ENCODE peak calls at places on chromosomes 5 and 9, in six cellular contexts. O is GM13976, R is ovary, Q is tibial artery, P is lower leg skin, K is cardiac muscle cell. Z is an unnamed sample.
A peak's percentile ranks its signal among the peaks of the same experiment; 100 is the strongest.

GRCh38 chr9:131692612-131692976 is 47.3 kb downstream of the RAPGEF1 start:
- DNase-seq in O (no peak), R (no peak), Q (no peak), P (peak; percentile 8), K (no peak), Z (no peak)

GRCh38 chr5:161686881-161687280 is 1.4 kb downstream of the GABRA6 start:
- DNase-seq in O (no peak), R (no peak), Q (no peak), P (no peak), K (no peak), Z (no peak)

GRCh38 chr9:105328872-105329728 is 84.6 kb downstream of the SLC44A1 start:
- DNase-seq in O (no peak), R (no peak), Q (peak; percentile 22), P (no peak), K (no peak), Z (no peak)

GRCh38 chr5:145856285-145856818 is 16.5 kb downstream of the GRXCR2 start:
- DNase-seq in O (peak; percentile 10), R (peak; percentile 57), Q (peak; percentile 38), P (peak; percentile 89), K (peak; percentile 62), Z (no peak)

GRCh38 chr9:86275962-86276361 is 6.4 kb downstream of the ISCA1 start:
- DNase-seq in O (no peak), R (no peak), Q (no peak), P (no peak), K (no peak), Z (no peak)

GRCh38 chr5:55004728-55005127 is 19.3 kb upstream of the GZMK start:
- DNase-seq in O (no peak), R (no peak), Q (no peak), P (no peak), K (no peak), Z (no peak)

GRCh38 chr5:79346420-79346824 is 110.5 kb downstream of the JMY start:
- DNase-seq in O (no peak), R (no peak), Q (no peak), P (no peak), K (no peak), Z (no peak)

GRCh38 chr9:27726244-27727141 is 153.2 kb upstream of the C9orf72 start:
- DNase-seq in O (no peak), R (peak; percentile 36), Q (peak; percentile 24), P (no peak), K (peak; percentile 83), Z (peak; percentile 69)

GRCh38 chr9:4829956-4830355 is 37.2 kb downstream of the RCL1 start:
- DNase-seq in O (no peak), R (no peak), Q (no peak), P (no peak), K (no peak), Z (no peak)

GRCh38 chr5:174624754-174625506 is 99.5 kb upstream of the MSX2 start:
- DNase-seq in O (no peak), R (no peak), Q (no peak), P (no peak), K (no peak), Z (no peak)
- TF ChIP-seq CTCF in O (no peak), R (no peak), Q (no peak), P (no peak), K (no peak), Z (no peak)

GRCh38 chr5:110335361-110336046 is 391.0 kb downstream of the TMEM232 start:
- DNase-seq in O (no peak), R (no peak), Q (no peak), P (no peak), K (no peak), Z (no peak)

GRCh38 chr5:110333384-110333783 is 393.1 kb downstream of the TMEM232 start:
- DNase-seq in O (no peak), R (no peak), Q (no peak), P (no peak), K (peak; percentile 71), Z (peak; percentile 8)

DNA sequence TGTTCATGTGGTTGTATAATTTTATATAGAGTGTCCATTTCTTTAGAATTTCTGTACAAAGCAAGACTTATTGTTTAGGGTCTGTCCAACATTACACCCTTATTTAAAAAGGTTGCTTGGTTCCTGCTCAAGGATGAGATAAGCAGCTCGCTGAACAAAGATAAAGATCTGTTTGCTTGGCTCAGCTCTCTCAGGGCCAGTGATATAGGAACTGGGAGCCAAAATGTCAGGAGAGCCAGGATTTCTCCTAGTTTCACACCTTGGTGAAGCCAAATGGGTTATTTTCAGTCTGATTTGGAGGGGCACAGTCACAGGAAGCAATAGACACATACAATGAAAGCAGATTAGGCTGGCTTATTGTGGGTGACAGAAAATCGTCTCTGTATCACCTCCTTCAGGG is 396.5 kb downstream of the TMEM232 start:
- DNase-seq in O (no peak), R (no peak), Q (no peak), P (no peak), K (no peak), Z (no peak)
- TF ChIP-seq CTCF in O (no peak), R (no peak), Q (no peak), P (no peak), K (no peak), Z (no peak)

GRCh38 chr9:29211003-29211584 is 1637.8 kb upstream of the C9orf72 start:
- DNase-seq in O (no peak), R (no peak), Q (no peak), P (no peak), K (no peak), Z (no peak)

GRCh38 chr9:29211681-29212589 is 1638.7 kb upstream of the C9orf72 start:
- DNase-seq in O (peak; percentile 80), R (no peak), Q (no peak), P (no peak), K (peak; percentile 77), Z (peak; percentile 39)

GRCh38 chr9:29214162-29214520 is 1640.9 kb upstream of the C9orf72 start:
- DNase-seq in O (peak; percentile 13), R (no peak), Q (no peak), P (no peak), K (peak; percentile 76), Z (no peak)

GRCh38 chr9:29213374-29214161 is 1640.3 kb upstream of the C9orf72 start:
- DNase-seq in O (peak; percentile 23), R (no peak), Q (no peak), P (no peak), K (peak; percentile 59), Z (no peak)

DNA sequence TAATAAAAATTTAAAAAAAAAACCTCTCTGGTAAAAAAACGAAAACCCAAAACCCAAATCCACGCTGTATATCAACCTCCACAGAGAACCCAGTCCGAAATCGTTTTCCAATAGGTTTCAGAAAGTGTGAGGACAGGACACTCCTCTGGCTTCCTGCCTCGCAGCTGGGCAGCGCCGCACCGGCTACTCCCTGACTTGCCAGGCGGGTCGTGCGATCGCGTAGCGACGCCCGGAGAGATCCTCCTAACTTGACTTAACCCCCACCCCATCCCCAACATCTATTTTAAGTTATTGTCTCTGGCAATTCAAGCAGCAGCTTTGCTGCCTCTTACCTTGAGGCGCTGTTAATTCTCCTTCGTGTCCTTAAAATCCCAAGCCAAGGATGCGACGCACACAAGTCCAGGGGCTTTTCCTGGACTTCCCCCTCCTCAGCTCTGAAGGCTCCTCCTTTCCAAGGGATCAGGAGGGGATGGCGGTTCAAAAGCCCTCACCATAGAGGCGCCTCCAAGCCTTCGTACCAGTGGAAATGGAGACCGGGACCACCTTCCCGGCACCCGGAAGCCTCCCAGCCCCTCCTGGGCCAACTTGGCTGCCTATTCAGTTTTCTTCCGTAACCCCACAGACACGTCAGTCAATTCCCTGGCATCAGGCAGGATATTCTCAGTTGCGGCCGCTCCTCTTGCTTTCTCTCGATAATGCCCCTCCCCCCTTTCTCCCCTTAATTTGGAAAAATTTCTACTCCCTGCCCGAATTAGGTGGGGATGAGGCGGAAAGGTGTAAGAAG is 1639.5 kb upstream of the C9orf72 start:
- DNase-seq in O (peak; percentile 22), R (no peak), Q (no peak), P (no peak), K (peak; percentile 38), Z (no peak)
- TF ChIP-seq CTCF in O (no peak), R (no peak), Q (no peak), P (no peak), K (no peak), Z (no peak)

DNA sequence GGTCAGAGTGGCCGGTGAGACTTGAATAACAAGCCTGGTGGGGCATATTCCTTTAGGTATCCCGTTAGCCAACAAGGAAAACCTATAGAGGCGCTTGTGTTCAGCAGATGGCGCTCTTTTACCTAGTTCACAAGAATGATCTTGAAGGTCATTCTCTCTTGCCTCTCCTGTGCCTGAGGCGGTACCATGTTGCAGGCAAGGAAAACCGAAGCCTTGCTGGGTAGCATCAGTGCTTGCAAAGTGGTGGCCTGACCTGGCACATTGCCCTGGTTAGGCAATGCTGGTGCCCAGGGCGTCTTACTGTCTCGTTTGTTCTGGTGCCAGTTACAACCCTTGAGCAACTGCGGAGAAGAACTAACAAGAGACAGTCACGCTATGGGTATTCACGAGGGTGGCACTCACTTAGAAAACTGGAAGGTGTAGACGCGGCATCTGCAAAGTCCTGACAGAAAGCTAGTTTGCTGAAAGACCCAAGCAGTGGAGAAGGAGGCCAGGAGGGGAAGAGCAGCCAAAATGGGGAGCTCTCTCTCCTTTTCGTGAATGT is 56.7 kb downstream of the AOPEP start:
- DNase-seq in O (peak; percentile 50), R (peak; percentile 83), Q (peak; percentile 81), P (peak; percentile 96), K (peak; percentile 91), Z (peak; percentile 64)
- TF ChIP-seq CTCF in O (peak; percentile 34), R (no peak), Q (peak; percentile 65), P (no peak), K (peak; percentile 75), Z (peak; percentile 51)

DNA sequence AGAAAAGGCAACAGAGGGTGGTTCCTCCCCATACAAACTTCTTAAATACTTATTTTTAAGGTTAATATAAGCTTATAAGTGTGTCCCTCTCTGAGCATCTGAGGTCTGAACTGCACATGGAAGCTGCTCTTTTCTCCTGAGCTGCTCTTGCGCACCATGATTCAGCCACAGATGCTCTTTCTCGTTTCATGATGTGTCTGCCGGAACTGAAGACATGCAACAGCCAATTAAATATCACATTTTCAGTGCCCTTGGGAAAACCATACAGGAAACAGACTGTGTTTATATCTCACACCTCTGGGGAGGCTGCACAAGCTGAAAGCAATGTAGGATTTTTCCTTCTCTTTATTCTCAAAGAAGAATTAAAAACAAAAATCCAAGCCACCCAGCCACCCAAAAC is 96.8 kb upstream of the NREP start:
- DNase-seq in O (no peak), R (no peak), Q (no peak), P (no peak), K (no peak), Z (peak; percentile 52)
- TF ChIP-seq CTCF in O (no peak), R (no peak), Q (no peak), P (no peak), K (no peak), Z (no peak)

GRCh38 chr9:89890326-89890980 is 285.6 kb downstream of the GADD45G start:
- DNase-seq in O (no peak), R (no peak), Q (no peak), P (peak; percentile 82), K (no peak), Z (no peak)
- TF ChIP-seq CTCF in O (no peak), R (no peak), Q (no peak), P (no peak), K (no peak), Z (no peak)

DNA sequence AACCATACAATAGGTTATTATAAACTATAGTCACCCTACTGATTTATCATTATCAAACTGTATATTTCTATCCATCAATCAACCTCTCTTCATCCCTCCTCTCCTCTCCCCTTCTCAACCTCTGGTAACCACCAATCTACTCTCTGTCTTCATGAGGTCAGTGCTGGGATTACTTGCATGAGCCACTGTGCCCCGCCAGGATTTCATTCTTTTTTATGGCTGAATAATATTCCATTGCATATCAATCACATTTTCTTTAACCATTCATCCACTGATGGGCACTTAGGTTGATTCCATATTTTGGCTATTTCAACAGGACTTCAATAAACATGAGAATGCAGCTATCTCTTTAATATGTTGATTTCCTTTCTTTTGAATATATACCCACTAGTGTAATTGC is 10.8 kb upstream of the PURA start:
- DNase-seq in O (no peak), R (no peak), Q (no peak), P (no peak), K (no peak), Z (no peak)
- TF ChIP-seq CTCF in O (no peak), R (no peak), Q (no peak), P (no peak), K (no peak), Z (no peak)

Z was measured in GM12865.